ENCODE peak calls at places on chromosomes 6 and 20, in nine cellular contexts. One of them, this sample, is unnamed.
A peak's percentile ranks its signal among the peaks of the same experiment; 100 is the strongest.

GRCh38 chr6:5663256-5663655 is 343.5 kb downstream of the NRN1 start:
- DNase-seq in uterus: no peak
- DNase-seq in hepatocyte: no peak
- DNase-seq in transverse colon: no peak
- DNase-seq in body of pancreas: no peak
- DNase-seq in cardiac muscle cell: peak; percentile 80
- DNase-seq in colonic mucosa: no peak
- DNase-seq in CD8-positive, alpha-beta T cell: no peak
- DNase-seq in PC-9: no peak
- DNase-seq in this sample: no peak

GRCh38 chr6:157779705-157780604 is 43.1 kb upstream of the SNX9 start:
- DNase-seq in hepatocyte: no peak
- DNase-seq in cardiac muscle cell: no peak
- DNase-seq in CD8-positive, alpha-beta T cell: no peak
- DNase-seq in uterus: no peak
- DNase-seq in colonic mucosa: no peak
- DNase-seq in body of pancreas: no peak
- DNase-seq in PC-9: no peak
- DNase-seq in transverse colon: no peak
- DNase-seq in this sample: no peak

GRCh38 chr6:51630011-51630410 is 457.4 kb downstream of the PKHD1 start:
- DNase-seq in PC-9: no peak
- DNase-seq in CD8-positive, alpha-beta T cell: no peak
- DNase-seq in hepatocyte: no peak
- DNase-seq in body of pancreas: no peak
- DNase-seq in cardiac muscle cell: no peak
- DNase-seq in transverse colon: no peak
- DNase-seq in colonic mucosa: no peak
- DNase-seq in uterus: no peak
- DNase-seq in this sample: no peak

GRCh38 chr20:64077876-64078551 is 1.3 kb downstream of the RGS19 start:
- DNase-seq in body of pancreas: no peak
- DNase-seq in uterus: no peak
- DNase-seq in transverse colon: peak; percentile 68
- DNase-seq in hepatocyte: no peak
- DNase-seq in colonic mucosa: peak; percentile 46
- DNase-seq in CD8-positive, alpha-beta T cell: peak; percentile 58
- DNase-seq in cardiac muscle cell: no peak
- DNase-seq in PC-9: no peak
- DNase-seq in this sample: no peak

GRCh38 chr6:86193821-86194220 is 551.1 kb upstream of the SYNCRIP start:
- DNase-seq in colonic mucosa: no peak
- DNase-seq in body of pancreas: no peak
- DNase-seq in uterus: no peak
- DNase-seq in hepatocyte: no peak
- DNase-seq in transverse colon: no peak
- DNase-seq in CD8-positive, alpha-beta T cell: no peak
- DNase-seq in cardiac muscle cell: no peak
- DNase-seq in PC-9: no peak
- DNase-seq in this sample: no peak

GRCh38 chr20:24546232-24546892 is 76.9 kb downstream of the SYNDIG1 start:
- DNase-seq in hepatocyte: no peak
- DNase-seq in transverse colon: no peak
- DNase-seq in CD8-positive, alpha-beta T cell: no peak
- DNase-seq in uterus: no peak
- DNase-seq in cardiac muscle cell: no peak
- DNase-seq in colonic mucosa: no peak
- DNase-seq in PC-9: no peak
- DNase-seq in body of pancreas: no peak
- DNase-seq in this sample: no peak

GRCh38 chr6:73027691-73028090 is 197.6 kb downstream of the KHDC1L start:
- DNase-seq in colonic mucosa: no peak
- DNase-seq in CD8-positive, alpha-beta T cell: no peak
- DNase-seq in body of pancreas: no peak
- DNase-seq in hepatocyte: no peak
- DNase-seq in uterus: no peak
- DNase-seq in transverse colon: no peak
- DNase-seq in cardiac muscle cell: no peak
- DNase-seq in PC-9: no peak
- DNase-seq in this sample: no peak

GRCh38 chr20:32510601-32511357 is 74.4 kb downstream of the NOL4L start:
- DNase-seq in cardiac muscle cell: peak; percentile 45
- DNase-seq in hepatocyte: peak; percentile 71
- DNase-seq in transverse colon: no peak
- DNase-seq in body of pancreas: no peak
- DNase-seq in colonic mucosa: no peak
- DNase-seq in PC-9: no peak
- DNase-seq in uterus: no peak
- DNase-seq in CD8-positive, alpha-beta T cell: no peak
- DNase-seq in this sample: no peak

GRCh38 chr6:92122746-92123145 is 1296.6 kb downstream of the EPHA7 start:
- DNase-seq in CD8-positive, alpha-beta T cell: no peak
- DNase-seq in hepatocyte: peak; percentile 39
- DNase-seq in transverse colon: no peak
- DNase-seq in uterus: no peak
- DNase-seq in colonic mucosa: no peak
- DNase-seq in PC-9: no peak
- DNase-seq in body of pancreas: no peak
- DNase-seq in cardiac muscle cell: peak; percentile 22
- DNase-seq in this sample: no peak

GRCh38 chr6:75941509-75941908 is 131.0 kb downstream of the IMPG1 start:
- DNase-seq in cardiac muscle cell: no peak
- DNase-seq in PC-9: no peak
- DNase-seq in body of pancreas: no peak
- DNase-seq in hepatocyte: no peak
- DNase-seq in transverse colon: no peak
- DNase-seq in colonic mucosa: no peak
- DNase-seq in uterus: no peak
- DNase-seq in CD8-positive, alpha-beta T cell: no peak
- DNase-seq in this sample: no peak

GRCh38 chr6:149271348-149272340 is 45.9 kb upstream of the TAB2 start:
- DNase-seq in colonic mucosa: no peak
- DNase-seq in hepatocyte: no peak
- DNase-seq in PC-9: no peak
- DNase-seq in transverse colon: peak; percentile 28
- DNase-seq in CD8-positive, alpha-beta T cell: peak; percentile 38
- DNase-seq in body of pancreas: no peak
- DNase-seq in cardiac muscle cell: no peak
- DNase-seq in uterus: no peak
- DNase-seq in this sample: no peak

GRCh38 chr6:116210316-116210715 is 43.6 kb downstream of the TSPYL4 start:
- DNase-seq in transverse colon: no peak
- DNase-seq in cardiac muscle cell: no peak
- DNase-seq in CD8-positive, alpha-beta T cell: no peak
- DNase-seq in hepatocyte: no peak
- DNase-seq in colonic mucosa: no peak
- DNase-seq in PC-9: no peak
- DNase-seq in uterus: no peak
- DNase-seq in body of pancreas: no peak
- DNase-seq in this sample: no peak
- TF ChIP-seq CTCF in transverse colon: no peak
- TF ChIP-seq CTCF in cardiac muscle cell: no peak
- TF ChIP-seq CTCF in CD8-positive, alpha-beta T cell: no peak
- TF ChIP-seq CTCF in hepatocyte: no peak
- TF ChIP-seq CTCF in colonic mucosa: no peak
- TF ChIP-seq CTCF in PC-9: no peak
- TF ChIP-seq CTCF in uterus: no peak
- TF ChIP-seq CTCF in body of pancreas: no peak
- TF ChIP-seq CTCF in this sample: no peak

DNA sequence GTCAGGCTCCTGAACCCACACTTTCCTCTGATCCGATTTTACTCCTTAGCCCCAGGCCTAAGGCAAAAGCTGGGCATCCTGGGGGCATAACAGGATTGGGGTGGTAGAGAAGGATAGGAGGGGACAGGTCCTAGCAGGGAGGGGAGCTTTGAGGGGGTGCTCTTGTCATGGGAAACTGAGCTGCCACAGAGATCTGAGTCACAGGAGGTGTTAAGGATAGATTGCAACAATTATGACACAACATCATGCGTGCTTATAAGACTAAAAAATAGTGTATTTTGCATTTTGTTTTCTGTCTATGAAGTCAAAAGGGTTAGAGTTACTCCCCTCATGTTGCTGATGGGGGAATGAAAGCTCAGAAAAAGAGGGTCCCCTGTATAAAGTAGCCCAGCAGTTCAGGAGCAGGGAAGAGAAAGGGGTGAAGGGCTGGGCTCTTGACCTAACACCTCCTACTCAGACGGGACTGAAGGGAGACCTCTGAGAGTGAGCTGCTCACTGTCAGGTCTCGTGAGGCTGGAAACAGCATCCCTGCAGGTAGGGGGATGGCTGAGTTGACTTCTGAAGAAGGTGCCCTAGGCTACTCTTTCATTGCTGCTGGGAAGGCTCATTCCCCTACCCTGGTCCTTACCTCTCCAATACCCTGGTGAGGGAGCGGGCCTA is 2.0 kb downstream of the GLP1R start:
- DNase-seq in uterus: no peak
- DNase-seq in cardiac muscle cell: no peak
- DNase-seq in CD8-positive, alpha-beta T cell: no peak
- DNase-seq in body of pancreas: no peak
- DNase-seq in colonic mucosa: no peak
- DNase-seq in transverse colon: no peak
- DNase-seq in hepatocyte: no peak
- DNase-seq in PC-9: no peak
- DNase-seq in this sample: no peak
- H3K27me3 ChIP-seq in uterus: no peaks in the 10 kb centered on the region
- H3K27me3 ChIP-seq in cardiac muscle cell: peaks cover 59% of the 10 kb centered on the region
- H3K27me3 ChIP-seq in CD8-positive, alpha-beta T cell: peaks cover 5% of the 10 kb centered on the region
- H3K27me3 ChIP-seq in body of pancreas: no peaks in the 10 kb centered on the region
- H3K27me3 ChIP-seq in colonic mucosa: peaks cover 16% of the 10 kb centered on the region
- H3K27me3 ChIP-seq in transverse colon: peaks cover 51% of the 10 kb centered on the region
- H3K27me3 ChIP-seq in hepatocyte: peaks cover 54% of the 10 kb centered on the region
- H3K27me3 ChIP-seq in PC-9: peaks cover 85% of the 10 kb centered on the region
- H3K27me3 ChIP-seq in this sample: peaks cover 33% of the 10 kb centered on the region

DNA sequence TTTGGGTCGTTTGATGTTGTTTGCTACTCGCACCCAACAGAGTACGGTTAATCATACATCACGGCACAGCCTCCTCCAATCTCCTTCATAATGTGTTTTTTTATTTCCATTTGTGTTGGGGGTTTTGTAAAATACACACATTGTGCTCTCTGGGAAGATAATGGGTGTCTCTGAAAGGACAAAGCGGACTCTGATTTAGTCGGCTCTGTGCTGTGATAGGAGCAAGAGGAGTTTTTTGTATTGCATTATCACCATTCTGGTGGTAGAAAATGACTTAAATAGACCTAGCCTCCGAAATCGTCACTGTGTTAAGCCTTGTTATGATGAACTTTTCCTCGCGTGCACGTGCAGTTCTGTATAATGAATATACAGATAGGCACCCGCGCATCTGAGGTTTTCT is 196.3 kb downstream of the CDH4 start:
- DNase-seq in uterus: no peak
- DNase-seq in transverse colon: no peak
- DNase-seq in cardiac muscle cell: no peak
- DNase-seq in hepatocyte: no peak
- DNase-seq in CD8-positive, alpha-beta T cell: no peak
- DNase-seq in colonic mucosa: no peak
- DNase-seq in body of pancreas: no peak
- DNase-seq in PC-9: no peak
- DNase-seq in this sample: no peak
- H3K4me3 ChIP-seq in uterus: no peak overlapping the region
- H3K4me3 ChIP-seq in transverse colon: no peak overlapping the region
- H3K4me3 ChIP-seq in cardiac muscle cell: no peak overlapping the region
- H3K4me3 ChIP-seq in hepatocyte: no peak overlapping the region
- H3K4me3 ChIP-seq in CD8-positive, alpha-beta T cell: no peak overlapping the region
- H3K4me3 ChIP-seq in colonic mucosa: no peak overlapping the region
- H3K4me3 ChIP-seq in body of pancreas: no peak overlapping the region
- H3K4me3 ChIP-seq in PC-9: no peak overlapping the region
- H3K4me3 ChIP-seq in this sample: no peak overlapping the region

GRCh38 chr20:41604002-41604401 is 14.2 kb downstream of the CHD6 start:
- DNase-seq in uterus: no peak
- DNase-seq in PC-9: no peak
- DNase-seq in cardiac muscle cell: no peak
- DNase-seq in CD8-positive, alpha-beta T cell: no peak
- DNase-seq in body of pancreas: no peak
- DNase-seq in transverse colon: no peak
- DNase-seq in colonic mucosa: no peak
- DNase-seq in hepatocyte: no peak
- DNase-seq in this sample: no peak
- TF ChIP-seq CTCF in uterus: no peak
- TF ChIP-seq CTCF in PC-9: no peak
- TF ChIP-seq CTCF in cardiac muscle cell: peak; percentile 19
- TF ChIP-seq CTCF in CD8-positive, alpha-beta T cell: no peak
- TF ChIP-seq CTCF in body of pancreas: no peak
- TF ChIP-seq CTCF in transverse colon: no peak
- TF ChIP-seq CTCF in colonic mucosa: no peak
- TF ChIP-seq CTCF in hepatocyte: no peak
- TF ChIP-seq CTCF in this sample: no peak

GRCh38 chr6:41531591-41532582 is 14.3 kb upstream of the FOXP4 start:
- DNase-seq in CD8-positive, alpha-beta T cell: peak; percentile 24
- DNase-seq in transverse colon: peak; percentile 19
- DNase-seq in hepatocyte: peak; percentile 36
- DNase-seq in uterus: peak; percentile 36
- DNase-seq in cardiac muscle cell: no peak
- DNase-seq in body of pancreas: no peak
- DNase-seq in colonic mucosa: no peak
- DNase-seq in PC-9: no peak
- DNase-seq in this sample: no peak
- H3K27me3 ChIP-seq in CD8-positive, alpha-beta T cell: no peaks in the 10 kb centered on the region
- H3K27me3 ChIP-seq in transverse colon: peaks cover 3% of the 10 kb centered on the region
- H3K27me3 ChIP-seq in hepatocyte: no peaks in the 10 kb centered on the region
- H3K27me3 ChIP-seq in uterus: no peaks in the 10 kb centered on the region
- H3K27me3 ChIP-seq in cardiac muscle cell: peaks cover 6% of the 10 kb centered on the region
- H3K27me3 ChIP-seq in body of pancreas: no peaks in the 10 kb centered on the region
- H3K27me3 ChIP-seq in colonic mucosa: no peaks in the 10 kb centered on the region
- H3K27me3 ChIP-seq in PC-9: no peaks in the 10 kb centered on the region
- H3K27me3 ChIP-seq in this sample: no peaks in the 10 kb centered on the region

GRCh38 chr6:47134476-47135189 is 92.5 kb upstream of the ADGRF1 start:
- DNase-seq in transverse colon: no peak
- DNase-seq in hepatocyte: peak; percentile 68
- DNase-seq in PC-9: peak; percentile 46
- DNase-seq in uterus: no peak
- DNase-seq in cardiac muscle cell: peak; percentile 32
- DNase-seq in CD8-positive, alpha-beta T cell: no peak
- DNase-seq in body of pancreas: no peak
- DNase-seq in colonic mucosa: no peak
- DNase-seq in this sample: peak; percentile 89
- H3K4me3 ChIP-seq in transverse colon: no peak overlapping the region
- H3K4me3 ChIP-seq in hepatocyte: no peak overlapping the region
- H3K4me3 ChIP-seq in PC-9: peak overlapping the region; percentile 43
- H3K4me3 ChIP-seq in uterus: no peak overlapping the region
- H3K4me3 ChIP-seq in cardiac muscle cell: no peak overlapping the region
- H3K4me3 ChIP-seq in CD8-positive, alpha-beta T cell: no peak overlapping the region
- H3K4me3 ChIP-seq in body of pancreas: no peak overlapping the region
- H3K4me3 ChIP-seq in colonic mucosa: no peak overlapping the region
- H3K4me3 ChIP-seq in this sample: no peak overlapping the region